ENCODE peak calls at places on chromosome 22, in seven cellular contexts. L is mesendoderm, A is H1, R is mesenchymal stem cell, F is H9, W is trophoblast cell, O is neuronal stem cell. Q is an unnamed sample.

GRCh38 chr22:42444060-42444904 is 12.1 kb upstream of the NFAM1 start:
- DNase-seq in O (peak), A (peak), W (peak), F (peak), L (peak), R (peak), Q (peak)

GRCh38 chr22:21098099-21098671 is 52.4 kb downstream of the LRRC74B start:
- DNase-seq in O (no peak), F (peak), W (no peak), A (no peak), L (peak), R (no peak), Q (no peak)

GRCh38 chr22:39923689-39924088 is 22.8 kb downstream of the GRAP2 start:
- DNase-seq in O (no peak), A (no peak), L (no peak), R (no peak), F (no peak), W (no peak), Q (no peak)

GRCh38 chr22:26364066-26365015 is 64.7 kb upstream of the ASPHD2 start:
- DNase-seq in O (peak), R (peak), F (peak), A (peak), W (peak), L (peak), Q (peak)

GRCh38 chr22:39356464-39356863 is 6.7 kb downstream of the SYNGR1 start:
- DNase-seq in W (no peak), L (no peak), F (no peak), R (no peak), A (no peak), O (no peak), Q (no peak)

GRCh38 chr22:38080847-38081635 is 2.9 kb downstream of the SLC16A8 start:
- DNase-seq in R (peak), O (no peak), F (peak), L (peak), A (peak), W (no peak), Q (peak)

GRCh38 chr22:29912605-29913398 is 29.8 kb downstream of the MTMR3 start:
- DNase-seq in W (no peak), L (no peak), F (no peak), R (peak), A (no peak), O (no peak), Q (peak)

GRCh38 chr22:38467904-38468760 is at the start of gene KDELR3:
- DNase-seq in L (peak), O (no peak), W (peak), F (no peak), A (no peak), R (peak), Q (peak)

GRCh38 chr22:23498811-23499798 is 81.0 kb downstream of the IGLL1 start:
- DNase-seq in W (no peak), L (no peak), O (no peak), R (no peak), F (no peak), A (peak), Q (no peak)

GRCh38 chr22:28246392-28246791 is 327.3 kb upstream of the PITPNB start:
- DNase-seq in W (no peak), F (no peak), R (no peak), O (no peak), A (no peak), L (peak), Q (peak)

GRCh38 chr22:39232246-39232645 is 12.5 kb downstream of the PDGFB start:
- DNase-seq in W (peak), A (no peak), F (no peak), R (no peak), L (no peak), O (no peak), Q (no peak)

GRCh38 chr22:47304854-47305253 is 542.4 kb downstream of the TBC1D22A start:
- DNase-seq in R (no peak), L (no peak), O (no peak), F (no peak), A (no peak), W (no peak), Q (no peak)
- H2AK5ac ChIP-seq in R (no peak), L (no peak), O (no peak), F (no peak), A (no peak), W (no peak), Q (no peak)

GRCh38 chr22:33332538-33332937 is 274.4 kb upstream of the SYN3 start:
- DNase-seq in A (no peak), R (no peak), O (no peak), W (no peak), F (no peak), L (no peak), Q (no peak)
- H2AK5ac ChIP-seq in A (no peak), R (no peak), O (no peak), W (no peak), F (no peak), L (no peak), Q (no peak)

GRCh38 chr22:22198751-22199150 is 45.8 kb upstream of the VPREB1 start:
- DNase-seq in R (no peak), A (no peak), L (no peak), W (no peak), F (no peak), O (no peak), Q (no peak)
- H2AK5ac ChIP-seq in R (no peak), A (no peak), L (no peak), W (no peak), F (no peak), O (no peak), Q (no peak)

GRCh38 chr22:25059438-25059837 is 106.9 kb downstream of the KIAA1671 start:
- DNase-seq in A (no peak), F (no peak), W (no peak), R (no peak), L (no peak), O (no peak), Q (no peak)
- H2AK5ac ChIP-seq in A (no peak), F (no peak), W (peak), R (no peak), L (no peak), O (no peak), Q (no peak)

GRCh38 chr22:17881366-17881765 is 107.1 kb upstream of the BID start:
- DNase-seq in O (no peak), W (no peak), F (no peak), L (no peak), R (no peak), A (no peak), Q (no peak)
- H2AK5ac ChIP-seq in O (no peak), W (no peak), F (no peak), L (no peak), R (no peak), A (no peak), Q (no peak)

GRCh38 chr22:31654408-31654807 is 7.6 kb downstream of the PISD start:
- DNase-seq in F (no peak), O (no peak), L (no peak), A (no peak), W (no peak), R (no peak), Q (no peak)
- H2AK5ac ChIP-seq in F (no peak), O (no peak), L (no peak), A (no peak), W (no peak), R (peak), Q (no peak)

DNA sequence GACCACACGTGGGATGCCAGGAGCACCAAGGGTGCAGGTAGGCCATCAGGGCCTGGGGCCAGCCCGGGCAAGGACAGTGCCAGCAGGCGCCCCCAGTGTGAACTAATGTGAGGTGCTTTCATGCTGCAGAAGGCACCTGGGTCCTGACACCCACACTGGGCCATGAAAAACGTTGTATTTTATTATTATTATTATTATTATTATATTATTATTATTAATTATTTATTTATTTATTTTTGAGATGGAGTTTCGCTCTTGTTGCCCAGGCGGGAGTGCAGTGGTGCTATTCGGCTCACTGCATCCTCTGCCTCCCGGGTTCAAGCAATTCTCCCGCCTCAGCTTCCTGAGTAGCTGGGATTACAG is 1267.3 kb downstream of the BRD1 start:
- DNase-seq in W (no peak), R (no peak), L (no peak), F (no peak), A (no peak), O (no peak), Q (no peak)
- H2AK5ac ChIP-seq in W (no peak), R (no peak), L (no peak), F (no peak), A (no peak), O (no peak), Q (no peak)

Q was measured in IMR-90.